ENCODE peak calls at places on chromosome 15, in seven cellular contexts. One of them, this sample, is unnamed.

GRCh38 chr15:64651573-64652260 is 123.7 kb downstream of the RBPMS2 start:
- DNase-seq in NAMALWA: peak
- DNase-seq in sciatic nerve: no peak
- DNase-seq in heart left ventricle: no peak
- DNase-seq in ELR: peak
- DNase-seq in lung: no peak
- DNase-seq in NCI-H146: peak
- DNase-seq in this sample: no peak

GRCh38 chr15:95741830-95742229 is 588.7 kb upstream of the NR2F2 start:
- DNase-seq in ELR: no peak
- DNase-seq in heart left ventricle: no peak
- DNase-seq in lung: no peak
- DNase-seq in sciatic nerve: no peak
- DNase-seq in NCI-H146: no peak
- DNase-seq in NAMALWA: no peak
- DNase-seq in this sample: no peak

GRCh38 chr15:78130466-78131294 is 565 bp downstream of the CIB2 start:
- DNase-seq in heart left ventricle: peak
- DNase-seq in lung: no peak
- DNase-seq in NCI-H146: no peak
- DNase-seq in NAMALWA: no peak
- DNase-seq in sciatic nerve: peak
- DNase-seq in ELR: no peak
- DNase-seq in this sample: no peak

GRCh38 chr15:78076231-78077052 is 1.1 kb downstream of the TBC1D2B start:
- DNase-seq in NCI-H146: peak
- DNase-seq in heart left ventricle: no peak
- DNase-seq in ELR: peak
- DNase-seq in sciatic nerve: no peak
- DNase-seq in NAMALWA: no peak
- DNase-seq in lung: no peak
- DNase-seq in this sample: no peak

GRCh38 chr15:40340740-40341400 is at the start of gene CCDC9B:
- DNase-seq in NAMALWA: no peak
- DNase-seq in lung: peak
- DNase-seq in NCI-H146: peak
- DNase-seq in ELR: peak
- DNase-seq in sciatic nerve: peak
- DNase-seq in heart left ventricle: peak
- DNase-seq in this sample: peak

GRCh38 chr15:70114226-70114625 is 16.5 kb upstream of the TLE3 start:
- DNase-seq in heart left ventricle: no peak
- DNase-seq in sciatic nerve: no peak
- DNase-seq in NAMALWA: no peak
- DNase-seq in NCI-H146: no peak
- DNase-seq in ELR: peak
- DNase-seq in lung: no peak
- DNase-seq in this sample: no peak

GRCh38 chr15:63832620-63833245 is 1.0 kb downstream of the HERC1 start:
- DNase-seq in ELR: peak
- DNase-seq in heart left ventricle: no peak
- DNase-seq in lung: no peak
- DNase-seq in NAMALWA: peak
- DNase-seq in NCI-H146: no peak
- DNase-seq in sciatic nerve: no peak
- DNase-seq in this sample: no peak

GRCh38 chr15:62047278-62047847 is 12.9 kb downstream of the VPS13C start:
- DNase-seq in ELR: no peak
- DNase-seq in NAMALWA: peak
- DNase-seq in heart left ventricle: no peak
- DNase-seq in NCI-H146: no peak
- DNase-seq in lung: no peak
- DNase-seq in sciatic nerve: no peak
- DNase-seq in this sample: no peak

This sample was measured in tibial nerve.